ENCODE peak calls at places on chromosomes 2 and 18, in seven cellular contexts. Y is GM12878, B is SK-N-SH, C is K562, J is HepG2, X is GM12892, K is H1. M is an unnamed sample.

GRCh38 chr18:42030586-42031182 is 75.7 kb downstream of the PIK3C3 start:
- DNase-seq in Y (no peak), B (peak), C (peak), J (peak), X (no peak), K (peak), M (no peak)

GRCh38 chr18:47151457-47151856 is 1.2 kb upstream of the HDHD2 start:
- DNase-seq in Y (no peak), B (peak), C (peak), J (no peak), X (no peak), K (no peak), M (no peak)

GRCh38 chr2:176110975-176111663 is 4.0 kb downstream of the HOXD11 start:
- DNase-seq in Y (no peak), B (peak), C (peak), J (peak), X (no peak), K (peak), M (no peak)

GRCh38 chr2:172106128-172106961 is 3.6 kb upstream of the DLX2 start:
- DNase-seq in Y (no peak), B (peak), C (peak), J (peak), X (no peak), K (peak), M (peak)

GRCh38 chr2:145777297-145777696 is 1257.4 kb upstream of the ZEB2 start:
- DNase-seq in Y (no peak), B (no peak), C (peak), J (peak), X (no peak), K (no peak), M (no peak)

GRCh38 chr2:190911813-190912212 is 31.2 kb downstream of the GLS start:
- DNase-seq in Y (peak), B (no peak), C (no peak), J (no peak), X (no peak), K (no peak), M (no peak)

GRCh38 chr2:52976132-52976949 is 791.3 kb upstream of the CHAC2 start:
- DNase-seq in Y (no peak), B (no peak), C (no peak), J (no peak), X (no peak), K (peak), M (no peak)

GRCh38 chr2:45406626-45407025 is 204.4 kb downstream of the SRBD1 start:
- DNase-seq in Y (no peak), B (no peak), C (no peak), J (no peak), X (no peak), K (no peak), M (no peak)

GRCh38 chr2:230054079-230054478 is 14.6 kb downstream of the SLC16A14 start:
- DNase-seq in Y (no peak), B (no peak), C (no peak), J (no peak), X (no peak), K (peak), M (no peak)

GRCh38 chr2:157805519-157805918 is 70.6 kb downstream of the ACVR1 start:
- DNase-seq in Y (no peak), B (no peak), C (no peak), J (no peak), X (no peak), K (no peak), M (no peak)

GRCh38 chr2:157808421-157808820 is 67.7 kb downstream of the ACVR1 start:
- DNase-seq in Y (no peak), B (no peak), C (no peak), J (no peak), X (no peak), K (no peak), M (no peak)

GRCh38 chr2:157810037-157810436 is 66.1 kb downstream of the ACVR1 start:
- DNase-seq in Y (no peak), B (no peak), C (no peak), J (no peak), X (no peak), K (no peak), M (no peak)

GRCh38 chr2:157806426-157806825 is 69.7 kb downstream of the ACVR1 start:
- DNase-seq in Y (no peak), B (no peak), C (no peak), J (no peak), X (no peak), K (no peak), M (no peak)

GRCh38 chr2:157809212-157809611 is 66.9 kb downstream of the ACVR1 start:
- DNase-seq in Y (no peak), B (no peak), C (no peak), J (no peak), X (no peak), K (no peak), M (no peak)
- TF ChIP-seq TAF1 in Y (no peak), B (no peak), C (no peak), J (no peak), X (no peak), K (no peak), M (no peak)

GRCh38 chr2:237779521-237779920 is 19.1 kb upstream of the RBM44 start:
- DNase-seq in Y (no peak), B (no peak), C (no peak), J (no peak), X (no peak), K (no peak), M (no peak)
- TF ChIP-seq POLR2AphosphoS5 in Y (no peak), B (no peak), C (no peak), J (no peak), X (no peak), K (no peak), M (no peak)

GRCh38 chr2:26244479-26245230 is at the start of the genes HADHA and HADHB:
- DNase-seq in Y (peak), B (peak), C (peak), J (peak), X (peak), K (peak), M (peak)

GRCh38 chr2:26245810-26246209 is 1.1 kb downstream of the HADHB start:
- DNase-seq in Y (peak), B (no peak), C (peak), J (peak), X (no peak), K (no peak), M (peak)

GRCh38 chr2:26241928-26242436 is 2.5 kb downstream of the HADHA start:
- DNase-seq in Y (no peak), B (no peak), C (no peak), J (no peak), X (no peak), K (no peak), M (no peak)

GRCh38 chr2:26245231-26245732 is 543 bp downstream of the HADHB start:
- DNase-seq in Y (peak), B (peak), C (peak), J (peak), X (no peak), K (no peak), M (no peak)

GRCh38 chr2:26243643-26244478 is 571 bp downstream of the HADHA start:
- DNase-seq in Y (no peak), B (peak), C (peak), J (no peak), X (no peak), K (no peak), M (peak)
- TF ChIP-seq TAF1 in Y (no peak), B (peak), C (no peak), J (no peak), X (no peak), K (no peak), M (no peak)

GRCh38 chr2:133264951-133265949 is 303.0 kb downstream of the NCKAP5 start:
- DNase-seq in Y (no peak), B (peak), C (no peak), J (no peak), X (no peak), K (peak), M (no peak)
- TF ChIP-seq POLR2AphosphoS5 in Y (no peak), B (no peak), C (no peak), J (no peak), X (no peak), K (no peak), M (no peak)

GRCh38 chr2:17242813-17243485 is 275.3 kb downstream of the RAD51AP2 start:
- DNase-seq in Y (no peak), B (no peak), C (no peak), J (no peak), X (no peak), K (no peak), M (no peak)
- TF ChIP-seq TAF1 in Y (no peak), B (no peak), C (no peak), J (no peak), X (no peak), K (no peak), M (no peak)

GRCh38 chr2:215436705-215437570 is 1.1 kb upstream of the FN1 start:
- DNase-seq in Y (no peak), B (no peak), C (no peak), J (no peak), X (peak), K (no peak), M (no peak)

GRCh38 chr2:215432759-215433594 is 2.9 kb downstream of the FN1 start:
- DNase-seq in Y (no peak), B (no peak), C (no peak), J (no peak), X (no peak), K (no peak), M (no peak)

GRCh38 chr2:215435809-215436704 is at the start of gene FN1:
- DNase-seq in Y (no peak), B (peak), C (peak), J (peak), X (peak), K (peak), M (peak)

GRCh38 chr2:215435261-215435808 is 533 bp downstream of the FN1 start:
- DNase-seq in Y (no peak), B (no peak), C (peak), J (no peak), X (peak), K (no peak), M (peak)

GRCh38 chr2:215434447-215435260 is 1.2 kb downstream of the FN1 start:
- DNase-seq in Y (no peak), B (no peak), C (no peak), J (no peak), X (no peak), K (no peak), M (no peak)
- TF ChIP-seq POLR2AphosphoS5 in Y (no peak), B (no peak), C (no peak), J (no peak), X (no peak), K (no peak), M (no peak)

GRCh38 chr18:31610841-31611240 is 19.2 kb downstream of the TTR start:
- DNase-seq in Y (no peak), B (peak), C (peak), J (peak), X (no peak), K (peak), M (no peak)

GRCh38 chr18:31614044-31614443 is 22.4 kb downstream of the TTR start:
- DNase-seq in Y (no peak), B (no peak), C (no peak), J (no peak), X (no peak), K (no peak), M (no peak)

GRCh38 chr18:31609886-31610646 is 18.4 kb downstream of the TTR start:
- DNase-seq in Y (no peak), B (no peak), C (no peak), J (no peak), X (no peak), K (no peak), M (no peak)

GRCh38 chr18:31611511-31611910 is 19.8 kb downstream of the TTR start:
- DNase-seq in Y (no peak), B (no peak), C (no peak), J (no peak), X (no peak), K (no peak), M (no peak)

GRCh38 chr18:31612124-31612523 is 20.4 kb downstream of the TTR start:
- DNase-seq in Y (no peak), B (no peak), C (no peak), J (no peak), X (no peak), K (no peak), M (no peak)
- TF ChIP-seq TAF1 in Y (no peak), B (no peak), C (no peak), J (no peak), X (no peak), K (no peak), M (no peak)

M was measured in GM12891.